ENCODE peak calls at places on chromosomes 13 and 19, in five cellular contexts. N, H, Y, B and W are unnamed samples.

GRCh38 chr13:68736961-68737360 is 1370.7 kb upstream of the ATXN8OS start:
- DNase-seq in N (no peak), H (no peak), Y (no peak), B (no peak), W (no peak)

GRCh38 chr19:38661166-38661565 is 13.7 kb downstream of the ACTN4 start:
- DNase-seq in N (no peak), H (no peak), Y (no peak), B (peak; percentile 54), W (no peak)

GRCh38 chr19:5060591-5061339 is 91.9 kb downstream of the KDM4B start:
- DNase-seq in N (no peak), H (no peak), Y (no peak), B (no peak), W (no peak)

GRCh38 chr13:111326981-111327642 is 6.7 kb downstream of the TEX29 start:
- DNase-seq in N (peak; percentile 20), H (no peak), Y (no peak), B (no peak), W (no peak)

GRCh38 chr19:53989600-53990533 is 1.6 kb upstream of the CACNG6 start:
- DNase-seq in N (no peak), H (no peak), Y (no peak), B (peak; percentile 33), W (no peak)

GRCh38 chr13:98474292-98474691 is 102.6 kb downstream of the STK24 start:
- DNase-seq in N (no peak), H (no peak), Y (no peak), B (no peak), W (no peak)

GRCh38 chr13:76684336-76684735 is 201.9 kb downstream of the KCTD12 start:
- DNase-seq in N (no peak), H (no peak), Y (no peak), B (no peak), W (no peak)

GRCh38 chr19:56837892-56838679 is 2.4 kb downstream of the PEG3 start:
- DNase-seq in N (no peak), H (no peak), Y (no peak), B (peak; percentile 31), W (peak; percentile 92)

GRCh38 chr13:46914341-46914740 is 17.5 kb upstream of the HTR2A start:
- DNase-seq in N (no peak), H (no peak), Y (no peak), B (peak; percentile 2), W (no peak)

GRCh38 chr13:33252103-33252502 is 33.5 kb downstream of the STARD13 start:
- DNase-seq in N (no peak), H (no peak), Y (no peak), B (peak; percentile 74), W (no peak)

GRCh38 chr13:107124129-107124718 is 556.3 kb upstream of the ARGLU1 start:
- DNase-seq in N (no peak), H (no peak), Y (no peak), B (peak; percentile 1), W (peak; percentile 53)

GRCh38 chr13:35994131-35994966 is 136.8 kb downstream of the DCLK1 start:
- DNase-seq in N (no peak), H (no peak), Y (no peak), B (peak; percentile 83), W (peak; percentile 91)

GRCh38 chr19:17522988-17523872 is 11.8 kb downstream of the PGLS start:
- DNase-seq in N (no peak), H (no peak), Y (peak; percentile 46), B (no peak), W (no peak)

GRCh38 chr13:70889163-70889562 is 780.9 kb upstream of the KLHL1 start:
- DNase-seq in N (no peak), H (no peak), Y (no peak), B (no peak), W (no peak)

GRCh38 chr13:74052402-74052928 is 81.7 kb downstream of the KLF12 start:
- DNase-seq in N (no peak), H (no peak), Y (peak; percentile 30), B (peak; percentile 73), W (no peak)

GRCh38 chr19:16470911-16471811 is 609 bp downstream of the EPS15L1 start:
- DNase-seq in N (no peak), H (no peak), Y (peak; percentile 30), B (peak; percentile 16), W (no peak)

GRCh38 chr13:75258159-75258782 is 223.7 kb downstream of the TBC1D4 start:
- DNase-seq in N (no peak), H (no peak), Y (no peak), B (peak; percentile 39), W (no peak)

GRCh38 chr19:940591-941291 is 14.9 kb downstream of the ARID3A start:
- DNase-seq in N (no peak), H (peak; percentile 36), Y (peak; percentile 69), B (peak; percentile 96), W (no peak)

GRCh38 chr13:74661851-74662250 is 527.6 kb upstream of the KLF12 start:
- DNase-seq in N (no peak), H (no peak), Y (no peak), B (peak; percentile 4), W (no peak)

GRCh38 chr13:48842316-48842715 is 133.4 kb upstream of the FNDC3A start:
- DNase-seq in N (no peak), H (no peak), Y (no peak), B (no peak), W (no peak)

GRCh38 chr19:45952691-45953505 is 20.8 kb downstream of the NOVA2 start:
- DNase-seq in N (peak; percentile 96), H (no peak), Y (peak; percentile 51), B (peak; percentile 59), W (peak; percentile 93)

GRCh38 chr13:23969672-23970071 is 72.4 kb upstream of the C1QTNF9B start:
- DNase-seq in N (no peak), H (no peak), Y (no peak), B (no peak), W (peak; percentile 79)

GRCh38 chr13:102897371-102898138 is 51.7 kb downstream of the ERCC5 start:
- DNase-seq in N (no peak), H (no peak), Y (no peak), B (no peak), W (no peak)

GRCh38 chr19:13574933-13575332 is 68.7 kb upstream of the CACNA1A start:
- DNase-seq in N (peak; percentile 45), H (no peak), Y (no peak), B (peak; percentile 10), W (no peak)

GRCh38 chr13:80242728-80243427 is 98.0 kb downstream of the SPRY2 start:
- DNase-seq in N (no peak), H (no peak), Y (no peak), B (no peak), W (no peak)

GRCh38 chr13:113820813-113821651 is 42.8 kb downstream of the GAS6 start:
- DNase-seq in N (no peak), H (no peak), Y (no peak), B (peak; percentile 99), W (no peak)

GRCh38 chr19:2747349-2747748 is 7.5 kb upstream of the SLC39A3 start:
- DNase-seq in N (no peak), H (no peak), Y (no peak), B (no peak), W (no peak)

GRCh38 chr19:3644351-3645066 is 17.9 kb upstream of the CACTIN start:
- DNase-seq in N (no peak), H (no peak), Y (no peak), B (peak; percentile 15), W (no peak)

GRCh38 chr19:6821639-6822310 is 49.3 kb downstream of the VAV1 start:
- DNase-seq in N (no peak), H (no peak), Y (no peak), B (no peak), W (no peak)

GRCh38 chr19:10027158-10027997 is 14.1 kb downstream of the RDH8 start:
- DNase-seq in N (peak; percentile 98), H (peak; percentile 70), Y (peak; percentile 86), B (peak; percentile 92), W (peak; percentile 57)

GRCh38 chr13:99822820-99823219 is 148.7 kb downstream of the ZIC5 start:
- DNase-seq in N (no peak), H (no peak), Y (no peak), B (no peak), W (no peak)